ENCODE peak calls at places on chromosomes 11 and 22, in ten cellular contexts. S is AG04449; D is LHCN-M2; N is stimulated activated CD8-positive, alpha-beta memory T cell treated with anti-CD3 and anti-CD28 coated beads, Interleukin-12 subunit alpha, Interleukin-12 subunit beta, amount 100 ng/mL, for 4 hours; W is Calu3; Z is activated CD4-positive, CD25-positive, alpha-beta regulatory T cell treated with anti-CD3 and anti-CD28 coated beads, Interleukin-2, amount 50 U/mL, for 72 hours; L is mammary epithelial cell; T is activated CD8-positive, alpha-beta memory T cell treated with anti-CD3 and anti-CD28 coated beads for 1 hour; R is immature natural killer cell; V is ELF-1. Q is an unnamed sample.

GRCh38 chr11:43944761-43945311 is 2.4 kb downstream of the C11orf96 start:
- DNase-seq in S (no peak), D (no peak), N (peak), W (peak), Z (peak), L (peak), T (peak), R (peak), V (peak), Q (no peak)

GRCh38 chr11:125514336-125515101 is 18.5 kb upstream of the FEZ1 start:
- DNase-seq in S (no peak), D (peak), N (peak), W (peak), Z (peak), L (peak), T (no peak), R (peak), V (peak), Q (no peak)

GRCh38 chr22:39616051-39616450 is 45.5 kb downstream of the CACNA1I start:
- DNase-seq in S (no peak), D (no peak), N (no peak), W (no peak), Z (no peak), L (no peak), T (no peak), R (no peak), V (no peak), Q (no peak)

GRCh38 chr11:36333897-36334296 is 37.8 kb downstream of the PRR5L start:
- DNase-seq in S (no peak), D (peak), N (no peak), W (no peak), Z (no peak), L (peak), T (no peak), R (no peak), V (peak), Q (no peak)

GRCh38 chr11:5550440-5551095 is 2.2 kb upstream of the OR52H1 start:
- DNase-seq in S (peak), D (peak), N (no peak), W (no peak), Z (no peak), L (peak), T (no peak), R (no peak), V (no peak), Q (no peak)

GRCh38 chr11:64583296-64584262 is 7.4 kb upstream of the SLC22A12 start:
- DNase-seq in S (no peak), D (peak), N (no peak), W (no peak), Z (no peak), L (no peak), T (no peak), R (no peak), V (peak), Q (no peak)

GRCh38 chr11:29024386-29024785 is 916.2 kb downstream of the METTL15 start:
- DNase-seq in S (no peak), D (peak), N (no peak), W (no peak), Z (no peak), L (no peak), T (no peak), R (no peak), V (no peak), Q (no peak)

GRCh38 chr22:42284230-42284591 is 13.8 kb upstream of the TCF20 start:
- DNase-seq in S (no peak), D (no peak), N (no peak), W (no peak), Z (no peak), L (no peak), T (no peak), R (no peak), V (no peak), Q (no peak)

GRCh38 chr11:8593935-8594909 is at the start of gene STK33:
- DNase-seq in S (no peak), D (no peak), N (no peak), W (peak), Z (peak), L (no peak), T (peak), R (peak), V (peak), Q (no peak)

GRCh38 chr11:16789061-16789415 is 50.6 kb downstream of the C11orf58 start:
- DNase-seq in S (no peak), D (no peak), N (no peak), W (no peak), Z (no peak), L (no peak), T (no peak), R (no peak), V (no peak), Q (no peak)

GRCh38 chr22:50074551-50075042 is 10.6 kb downstream of the MLC1 start:
- DNase-seq in S (no peak), D (no peak), N (no peak), W (no peak), Z (no peak), L (no peak), T (no peak), R (no peak), V (peak), Q (no peak)

GRCh38 chr11:11816511-11817319 is 25.1 kb upstream of the USP47 start:
- DNase-seq in S (no peak), D (no peak), N (no peak), W (no peak), Z (no peak), L (peak), T (no peak), R (no peak), V (no peak), Q (no peak)

GRCh38 chr22:24540470-24540869 is 14.5 kb downstream of the GUCD1 start:
- DNase-seq in S (no peak), D (no peak), N (no peak), W (no peak), Z (no peak), L (no peak), T (no peak), R (no peak), V (no peak), Q (no peak)

GRCh38 chr11:117606807-117607206 is 190.2 kb downstream of the DSCAML1 start:
- DNase-seq in S (no peak), D (no peak), N (no peak), W (no peak), Z (no peak), L (no peak), T (no peak), R (no peak), V (no peak), Q (no peak)

GRCh38 chr11:95925011-95925410 is 1.1 kb upstream of the MTMR2 start:
- DNase-seq in S (no peak), D (no peak), N (no peak), W (no peak), Z (no peak), L (peak), T (no peak), R (no peak), V (no peak), Q (no peak)

GRCh38 chr11:95297680-95298452 is 66.9 kb upstream of the SESN3 start:
- DNase-seq in S (no peak), D (no peak), N (no peak), W (no peak), Z (no peak), L (no peak), T (no peak), R (no peak), V (no peak), Q (no peak)

GRCh38 chr22:28102413-28102812 is 183.4 kb upstream of the PITPNB start:
- DNase-seq in S (no peak), D (no peak), N (no peak), W (no peak), Z (no peak), L (no peak), T (no peak), R (no peak), V (no peak), Q (no peak)

GRCh38 chr11:78742430-78742829 is 167.8 kb upstream of the NARS2 start:
- DNase-seq in S (no peak), D (no peak), N (no peak), W (peak), Z (no peak), L (peak), T (no peak), R (no peak), V (no peak), Q (no peak)

GRCh38 chr11:3169952-3170755 is 5.0 kb upstream of the OSBPL5 start:
- DNase-seq in S (no peak), D (no peak), N (no peak), W (no peak), Z (no peak), L (no peak), T (no peak), R (no peak), V (no peak), Q (no peak)

GRCh38 chr11:76782526-76783293 is 446 bp upstream of the TSKU start:
- DNase-seq in S (peak), D (peak), N (no peak), W (peak), Z (no peak), L (peak), T (no peak), R (no peak), V (peak), Q (no peak)

GRCh38 chr11:119505861-119506260 is 82.9 kb upstream of the THY1 start:
- DNase-seq in S (no peak), D (peak), N (no peak), W (no peak), Z (no peak), L (no peak), T (no peak), R (no peak), V (no peak), Q (no peak)

GRCh38 chr11:130300567-130300966 is 14.2 kb downstream of the ZBTB44 start:
- DNase-seq in S (no peak), D (peak), N (no peak), W (no peak), Z (no peak), L (no peak), T (no peak), R (no peak), V (no peak), Q (no peak)

GRCh38 chr22:23192558-23192957 is 12.2 kb downstream of the BCR start:
- DNase-seq in S (no peak), D (no peak), N (no peak), W (no peak), Z (no peak), L (no peak), T (no peak), R (no peak), V (no peak), Q (no peak)

GRCh38 chr11:117256573-117256972 is 24.1 kb downstream of the RNF214 start:
- DNase-seq in S (no peak), D (peak), N (no peak), W (no peak), Z (no peak), L (peak), T (no peak), R (no peak), V (no peak), Q (no peak)

GRCh38 chr11:22787565-22788162 is 41.9 kb downstream of the SVIP start:
- DNase-seq in S (peak), D (peak), N (no peak), W (peak), Z (no peak), L (peak), T (peak), R (peak), V (peak), Q (no peak)

GRCh38 chr11:94746721-94747120 is 21.4 kb upstream of the AMOTL1 start:
- DNase-seq in S (no peak), D (no peak), N (no peak), W (peak), Z (no peak), L (no peak), T (no peak), R (no peak), V (peak), Q (no peak)